ENCODE peak calls at places on chromosomes 12 and 14, in nine cellular contexts. X is heart right ventricle, L is body of pancreas, B is GM20000, C is OCI-LY7, E is AG10803, I is astrocyte of the spinal cord, A is left lung, J is upper lobe of right lung. R is an unnamed sample.

GRCh38 chr14:99752486-99753121 is 40.6 kb upstream of the EML1 start:
- DNase-seq in X (no peak), L (no peak), B (no peak), C (no peak), E (peak), I (peak), A (no peak), J (no peak), R (no peak)

GRCh38 chr12:63994704-63995103 is 150.2 kb downstream of the SRGAP1 start:
- DNase-seq in X (no peak), L (no peak), B (no peak), C (no peak), E (peak), I (no peak), A (no peak), J (no peak), R (no peak)

GRCh38 chr12:54603173-54603814 is 14.8 kb upstream of the PPP1R1A start:
- DNase-seq in X (peak), L (peak), B (peak), C (peak), E (peak), I (peak), A (no peak), J (no peak), R (peak)

GRCh38 chr12:23585156-23585781 is 364.2 kb downstream of the SOX5 start:
- DNase-seq in X (no peak), L (no peak), B (no peak), C (no peak), E (no peak), I (no peak), A (no peak), J (no peak), R (no peak)

GRCh38 chr14:100375963-100376735 is 53.0 kb downstream of the SLC25A47 start:
- DNase-seq in X (peak), L (peak), B (peak), C (peak), E (peak), I (peak), A (peak), J (peak), R (peak)

GRCh38 chr14:70152704-70153103 is 36.0 kb downstream of the SLC8A3 start:
- DNase-seq in X (no peak), L (no peak), B (no peak), C (no peak), E (no peak), I (no peak), A (no peak), J (no peak), R (no peak)

GRCh38 chr14:66001356-66001755 is 484.8 kb upstream of the CCDC196 start:
- DNase-seq in X (no peak), L (no peak), B (no peak), C (no peak), E (no peak), I (no peak), A (no peak), J (no peak), R (no peak)

GRCh38 chr12:79140711-79141110 is 276.1 kb downstream of the SYT1 start:
- DNase-seq in X (no peak), L (no peak), B (no peak), C (no peak), E (no peak), I (no peak), A (no peak), J (no peak), R (no peak)

GRCh38 chr12:43169115-43169681 is 382.8 kb downstream of the ADAMTS20 start:
- DNase-seq in X (no peak), L (no peak), B (no peak), C (no peak), E (no peak), I (no peak), A (no peak), J (no peak), R (no peak)

DNA sequence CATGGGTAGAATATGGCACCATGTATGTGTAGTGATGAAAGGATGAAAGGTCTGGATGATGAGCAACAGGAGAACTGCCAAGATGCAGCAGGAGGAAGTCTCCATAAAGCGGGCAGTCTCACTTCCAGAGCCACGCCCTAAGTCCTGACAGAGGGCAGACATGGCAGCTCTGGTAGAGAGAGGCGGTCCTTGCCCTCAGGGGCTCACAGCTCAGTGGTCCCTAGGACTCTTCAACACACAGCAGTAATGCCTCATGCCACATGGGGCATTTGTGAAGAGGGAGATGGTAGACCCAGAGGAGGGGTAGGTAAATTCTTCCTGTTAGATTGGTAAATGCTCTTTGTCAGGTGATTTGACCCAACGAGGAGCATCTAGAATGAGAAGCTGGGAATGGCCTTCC is 1088.4 kb downstream of the BCL11B start:
- DNase-seq in X (no peak), L (no peak), B (no peak), C (no peak), E (no peak), I (no peak), A (no peak), J (no peak), R (no peak)
- TF ChIP-seq CTCF in X (no peak), L (no peak), B (no peak), C (no peak), E (no peak), I (no peak), A (no peak), J (no peak), R (no peak)

GRCh38 chr14:51730674-51731073 is 79.0 kb downstream of the FRMD6 start:
- DNase-seq in X (no peak), L (no peak), B (no peak), C (no peak), E (no peak), I (no peak), A (no peak), J (no peak), R (no peak)
- TF ChIP-seq CTCF in X (no peak), L (no peak), B (no peak), C (no peak), E (no peak), I (no peak), A (no peak), J (no peak), R (no peak)

DNA sequence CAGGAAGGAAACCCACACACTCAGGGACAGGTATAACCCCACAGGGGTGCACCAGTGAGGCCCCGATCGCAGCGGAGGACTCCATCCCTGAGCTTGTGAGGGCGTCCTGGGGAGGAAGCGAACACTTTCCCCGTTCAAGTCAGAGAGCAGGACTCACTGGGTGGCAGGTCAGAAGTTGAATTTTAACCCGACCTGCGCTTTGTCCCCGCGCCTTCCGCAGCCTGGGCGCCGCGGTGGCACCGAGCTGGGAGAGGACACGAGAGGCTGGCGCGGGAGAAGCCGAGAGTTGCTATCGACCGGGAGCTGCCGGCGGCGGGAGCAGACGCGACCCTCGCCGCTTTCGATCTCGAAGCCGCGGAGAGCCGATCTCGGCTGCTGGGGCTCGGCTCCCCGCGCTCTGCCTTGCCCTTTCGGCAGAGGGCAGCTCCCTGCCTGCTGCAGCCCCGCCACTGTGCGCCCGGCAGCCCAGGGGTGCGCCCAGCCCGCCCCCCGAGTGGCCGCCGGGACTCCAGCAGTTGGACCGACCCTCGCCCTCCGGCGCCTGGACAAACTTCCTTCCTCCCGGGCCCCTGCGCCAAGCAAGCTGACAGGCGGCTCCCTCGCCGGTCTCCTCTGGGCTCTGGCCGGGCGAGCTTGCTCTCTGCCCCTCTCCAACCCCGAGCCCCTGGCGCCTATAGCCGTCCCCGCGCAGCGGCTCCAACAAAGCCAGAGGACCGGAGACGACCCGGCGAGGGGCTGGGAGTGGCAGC is 918 bp downstream of the LIN7A start:
- DNase-seq in X (peak), L (peak), B (peak), C (no peak), E (peak), I (peak), A (peak), J (peak), R (peak)
- TF ChIP-seq CTCF in X (no peak), L (no peak), B (no peak), C (no peak), E (no peak), I (no peak), A (no peak), J (no peak), R (no peak)

GRCh38 chr12:91991397-91992187 is 154.1 kb downstream of the BTG1 start:
- DNase-seq in X (no peak), L (no peak), B (peak), C (peak), E (no peak), I (peak), A (no peak), J (no peak), R (no peak)
- TF ChIP-seq CTCF in X (peak), L (no peak), B (peak), C (peak), E (no peak), I (no peak), A (no peak), J (peak), R (no peak)

DNA sequence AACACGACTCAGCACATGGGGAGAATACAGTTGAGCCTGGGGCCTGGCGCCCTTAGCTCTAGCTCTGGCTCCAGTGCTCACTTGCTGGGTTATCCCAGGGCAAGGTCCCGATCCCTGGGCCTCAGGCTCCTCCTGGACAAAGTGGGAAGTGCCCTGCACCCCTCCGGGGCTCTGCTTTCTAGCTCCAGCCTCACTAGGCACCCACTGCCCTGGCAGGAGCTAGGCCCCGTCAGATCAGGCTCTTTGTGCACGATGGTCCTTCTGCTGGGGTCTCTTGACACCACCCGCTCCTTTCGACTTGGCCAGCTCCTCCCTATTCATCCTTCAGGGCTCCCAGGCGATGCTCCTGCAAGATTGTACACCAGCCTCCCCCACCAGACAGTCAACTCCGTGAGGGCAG is 23.4 kb downstream of the NCKAP5L start:
- DNase-seq in X (no peak), L (no peak), B (no peak), C (no peak), E (no peak), I (no peak), A (no peak), J (no peak), R (no peak)
- TF ChIP-seq CTCF in X (no peak), L (no peak), B (no peak), C (no peak), E (no peak), I (no peak), A (no peak), J (no peak), R (no peak)

GRCh38 chr12:74747305-74747704 is 209.7 kb downstream of the ATXN7L3B start:
- DNase-seq in X (no peak), L (no peak), B (no peak), C (no peak), E (peak), I (peak), A (no peak), J (no peak), R (no peak)
- TF ChIP-seq CTCF in X (no peak), L (no peak), B (no peak), C (peak), E (peak), I (peak), A (no peak), J (no peak), R (no peak)

GRCh38 chr14:23557521-23557920 is 1.4 kb downstream of the THTPA start:
- DNase-seq in X (no peak), L (no peak), B (no peak), C (peak), E (no peak), I (no peak), A (no peak), J (no peak), R (no peak)

GRCh38 chr14:23559921-23560520 is 4.0 kb downstream of the THTPA start:
- DNase-seq in X (no peak), L (no peak), B (no peak), C (no peak), E (no peak), I (no peak), A (peak), J (no peak), R (no peak)

GRCh38 chr14:23557946-23558345 is 1.9 kb downstream of the THTPA start:
- DNase-seq in X (no peak), L (no peak), B (no peak), C (no peak), E (no peak), I (no peak), A (no peak), J (no peak), R (no peak)

GRCh38 chr14:23558363-23559009 is 2.4 kb downstream of the THTPA start:
- DNase-seq in X (no peak), L (no peak), B (no peak), C (no peak), E (no peak), I (no peak), A (no peak), J (no peak), R (no peak)

DNA sequence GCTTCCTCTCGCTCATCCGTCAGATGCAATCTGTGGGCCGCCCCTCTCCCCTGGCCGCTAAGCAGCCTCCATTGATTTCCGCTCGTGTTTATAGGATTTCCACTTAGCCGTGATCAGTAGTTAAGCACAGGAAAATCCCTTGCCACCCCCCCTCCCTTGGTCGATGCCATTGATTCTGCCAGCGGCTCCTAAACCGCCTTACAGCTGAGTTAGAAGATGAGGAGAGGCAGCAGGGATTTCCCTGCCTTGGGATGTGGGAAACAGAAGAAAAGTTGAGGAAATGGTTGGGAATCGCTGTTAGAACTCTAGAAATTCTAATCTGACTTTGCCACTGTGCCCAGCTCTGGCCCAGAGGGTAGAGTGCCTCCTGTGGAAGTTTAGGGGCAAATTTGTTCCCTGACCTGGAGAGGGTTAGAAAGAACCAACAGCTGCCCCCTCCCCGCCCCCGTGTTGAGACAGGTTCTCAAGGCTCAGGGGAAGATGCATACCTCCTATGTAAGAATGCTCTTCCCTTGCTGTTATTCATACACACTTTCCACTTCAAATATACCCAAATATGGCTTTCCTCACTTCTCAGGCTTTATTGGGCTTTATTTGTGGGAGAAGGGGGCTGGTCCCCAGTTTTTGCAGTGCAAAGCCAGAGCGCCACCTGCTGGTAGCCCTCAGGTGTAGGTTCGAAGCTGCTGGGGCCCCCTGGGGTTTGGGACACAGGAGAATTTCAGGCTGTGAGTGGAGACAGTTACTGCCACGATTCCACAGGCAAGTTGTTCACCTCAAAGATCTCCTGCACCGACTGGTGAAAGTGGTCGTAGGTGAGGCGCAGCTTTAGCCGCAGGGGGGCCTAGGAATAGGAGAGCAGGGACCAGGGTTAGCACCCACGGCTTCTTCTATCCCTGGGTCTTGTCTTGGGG is 3.2 kb downstream of the THTPA start:
- DNase-seq in X (no peak), L (no peak), B (peak), C (peak), E (peak), I (peak), A (peak), J (peak), R (no peak)
- TF ChIP-seq CTCF in X (peak), L (peak), B (peak), C (peak), E (peak), I (peak), A (peak), J (peak), R (peak)

DNA sequence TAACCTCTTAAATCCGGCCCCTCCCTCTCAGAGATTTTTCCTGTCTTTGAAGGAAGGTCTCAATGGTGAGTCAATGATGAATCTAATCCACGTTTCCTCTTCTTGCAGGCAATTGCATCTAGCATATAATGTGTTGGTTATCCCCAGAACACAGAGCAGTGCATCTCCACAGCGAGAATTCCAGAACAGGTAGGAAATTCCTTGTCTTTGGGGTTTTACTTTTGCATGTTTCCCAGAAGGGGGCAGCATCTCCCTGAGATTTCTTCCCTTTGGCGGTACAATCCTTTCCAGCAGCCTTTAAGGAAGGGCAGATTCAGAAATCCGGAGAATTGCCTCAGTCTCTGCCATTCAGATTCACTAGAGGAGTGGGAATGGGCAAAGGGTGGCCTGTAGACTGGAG is 128.0 kb downstream of the KCNA5 start:
- DNase-seq in X (peak), L (peak), B (no peak), C (peak), E (peak), I (peak), A (no peak), J (no peak), R (no peak)
- TF ChIP-seq CTCF in X (peak), L (peak), B (peak), C (peak), E (peak), I (peak), A (peak), J (peak), R (no peak)

GRCh38 chr12:51023625-51024395 is 2.4 kb downstream of the SLC11A2 start:
- DNase-seq in X (no peak), L (no peak), B (no peak), C (no peak), E (no peak), I (no peak), A (no peak), J (no peak), R (no peak)

GRCh38 chr12:51025182-51025747 is 919 bp downstream of the SLC11A2 start:
- DNase-seq in X (no peak), L (no peak), B (no peak), C (no peak), E (no peak), I (no peak), A (no peak), J (no peak), R (no peak)

GRCh38 chr12:51020448-51021182 is 5.6 kb downstream of the SLC11A2 start:
- DNase-seq in X (no peak), L (no peak), B (no peak), C (no peak), E (no peak), I (no peak), A (no peak), J (no peak), R (no peak)

GRCh38 chr12:51019927-51020326 is 6.3 kb downstream of the SLC11A2 start:
- DNase-seq in X (no peak), L (no peak), B (no peak), C (no peak), E (no peak), I (no peak), A (no peak), J (no peak), R (no peak)

GRCh38 chr12:51021694-51022093 is 4.5 kb downstream of the SLC11A2 start:
- DNase-seq in X (no peak), L (no peak), B (no peak), C (no peak), E (no peak), I (no peak), A (no peak), J (no peak), R (no peak)
- TF ChIP-seq CTCF in X (no peak), L (no peak), B (no peak), C (no peak), E (no peak), I (no peak), A (no peak), J (no peak), R (no peak)

GRCh38 chr12:1926274-1926673 is 7.8 kb upstream of the CACNA2D4 start:
- DNase-seq in X (no peak), L (no peak), B (no peak), C (no peak), E (no peak), I (no peak), A (no peak), J (no peak), R (no peak)
- TF ChIP-seq CTCF in X (no peak), L (no peak), B (no peak), C (no peak), E (no peak), I (no peak), A (no peak), J (no peak), R (no peak)